ENCODE peak calls at places on chromosome 17, in eight cellular contexts. L is stimulated activated CD4-positive, alpha-beta T cell treated with anti-CD3 and anti-CD28 coated beads, Interleukin-1b, Interleukin-23, amount 100 ng/mL, for 48 hours; K is choroid plexus epithelial cell; H is NCI-H1105 treated with DMSO at 0.1 percent for 48 hours; N is keratinocyte; W is AG04449; P is hepatocyte; A is activated gamma-delta T cell treated with anti-CD3 and anti-CD28 coated beads, Interleukin-2, amount 50 U/mL, for 16 hours. S is an unnamed sample.

GRCh38 chr17:66393038-66393437 is 90.6 kb downstream of the PRKCA start:
- DNase-seq in L (no peak), K (no peak), H (no peak), N (no peak), W (no peak), P (no peak), A (no peak), S (no peak)

GRCh38 chr17:80605326-80606066 is 60.9 kb downstream of the RPTOR start:
- DNase-seq in L (peak; percentile 92), K (no peak), H (no peak), N (peak; percentile 60), W (no peak), P (peak; percentile 60), A (no peak), S (peak; percentile 75)

GRCh38 chr17:66900126-66901010 is 64.1 kb upstream of the CACNG4 start:
- DNase-seq in L (no peak), K (peak; percentile 41), H (peak; percentile 26), N (no peak), W (no peak), P (no peak), A (no peak), S (peak; percentile 19)

GRCh38 chr17:43552229-43552837 is 6.2 kb upstream of the ETV4 start:
- DNase-seq in L (no peak), K (no peak), H (no peak), N (no peak), W (no peak), P (no peak), A (no peak), S (no peak)

GRCh38 chr17:72884066-72884465 is 208.4 kb downstream of the SLC39A11 start:
- DNase-seq in L (no peak), K (no peak), H (no peak), N (no peak), W (no peak), P (no peak), A (no peak), S (no peak)

GRCh38 chr17:39755550-39756375 is 18.0 kb downstream of the GRB7 start:
- DNase-seq in L (peak; percentile 54), K (peak; percentile 35), H (no peak), N (no peak), W (no peak), P (no peak), A (peak; percentile 56), S (peak; percentile 96)

GRCh38 chr17:66514227-66514806 is 211.9 kb downstream of the PRKCA start:
- DNase-seq in L (peak; percentile 65), K (no peak), H (no peak), N (no peak), W (no peak), P (no peak), A (no peak), S (no peak)

GRCh38 chr17:29393451-29393850 is 3.3 kb downstream of the TAOK1 start:
- DNase-seq in L (no peak), K (peak; percentile 64), H (no peak), N (no peak), W (no peak), P (no peak), A (no peak), S (no peak)

GRCh38 chr17:79009397-79010303 is at the start of gene CANT1:
- DNase-seq in L (peak; percentile 80), K (peak; percentile 87), H (peak; percentile 75), N (no peak), W (peak; percentile 7), P (peak; percentile 93), A (peak; percentile 69), S (peak; percentile 91)

GRCh38 chr17:42266918-42267766 is 9.0 kb downstream of the STAT5B start:
- DNase-seq in L (peak; percentile 47), K (peak; percentile 96), H (no peak), N (no peak), W (peak; percentile 46), P (peak; percentile 54), A (no peak), S (no peak)

GRCh38 chr17:40443196-40443987 is at the start of gene IGFBP4:
- DNase-seq in L (peak; percentile 60), K (peak; percentile 84), H (peak; percentile 50), N (no peak), W (no peak), P (peak; percentile 90), A (peak; percentile 48), S (no peak)

GRCh38 chr17:18919963-18920362 is 32.0 kb upstream of the SLC5A10 start:
- DNase-seq in L (no peak), K (no peak), H (no peak), N (no peak), W (no peak), P (peak; percentile 40), A (no peak), S (peak; percentile 7)

GRCh38 chr17:77445908-77446535 is 305.3 kb downstream of the SEC14L1 start:
- DNase-seq in L (peak; percentile 66), K (peak; percentile 71), H (no peak), N (no peak), W (no peak), P (peak; percentile 78), A (no peak), S (peak; percentile 87)

GRCh38 chr17:63476857-63477470 is at the start of gene ACE:
- DNase-seq in L (peak; percentile 21), K (peak; percentile 33), H (peak; percentile 71), N (no peak), W (no peak), P (peak; percentile 86), A (no peak), S (peak; percentile 71)

GRCh38 chr17:71085238-71086033 is 916.1 kb downstream of the KCNJ2 start:
- DNase-seq in L (no peak), K (no peak), H (peak; percentile 27), N (no peak), W (no peak), P (peak; percentile 20), A (no peak), S (peak; percentile 58)

GRCh38 chr17:74833501-74834361 is 26.0 kb downstream of the GRIN2C start:
- DNase-seq in L (no peak), K (peak; percentile 15), H (no peak), N (no peak), W (peak; percentile 9), P (no peak), A (no peak), S (peak; percentile 69)

GRCh38 chr17:42347198-42347597 is 41.0 kb downstream of the STAT3 start:
- DNase-seq in L (no peak), K (peak; percentile 80), H (no peak), N (no peak), W (no peak), P (no peak), A (no peak), S (no peak)

GRCh38 chr17:74128456-74128855 is 75.0 kb upstream of the RPL38 start:
- DNase-seq in L (no peak), K (no peak), H (no peak), N (no peak), W (no peak), P (no peak), A (no peak), S (no peak)

GRCh38 chr17:4953461-4953961 is 2.6 kb downstream of the ENO3 start:
- DNase-seq in L (no peak), K (peak; percentile 62), H (no peak), N (no peak), W (no peak), P (no peak), A (no peak), S (no peak)

GRCh38 chr17:75087558-75088453 is at the start of gene SLC16A5:
- DNase-seq in L (peak; percentile 23), K (peak; percentile 78), H (no peak), N (peak; percentile 41), W (no peak), P (peak; percentile 94), A (no peak), S (no peak)

GRCh38 chr17:66438101-66438500 is 135.7 kb downstream of the PRKCA start:
- DNase-seq in L (no peak), K (no peak), H (no peak), N (no peak), W (no peak), P (no peak), A (no peak), S (no peak)

GRCh38 chr17:10316986-10317834 is 55.6 kb downstream of the MYH13 start:
- DNase-seq in L (no peak), K (peak; percentile 28), H (no peak), N (no peak), W (no peak), P (peak; percentile 72), A (peak; percentile 2), S (peak; percentile 47)

GRCh38 chr17:17518019-17518418 is 21.8 kb upstream of the RASD1 start:
- DNase-seq in L (no peak), K (no peak), H (no peak), N (no peak), W (no peak), P (no peak), A (no peak), S (no peak)

GRCh38 chr17:63647936-63648335 is 25.7 kb downstream of the MAP3K3 start:
- DNase-seq in L (no peak), K (peak; percentile 33), H (no peak), N (no peak), W (no peak), P (no peak), A (no peak), S (no peak)

GRCh38 chr17:4090898-4091297 is 51.9 kb downstream of the ZZEF1 start:
- DNase-seq in L (no peak), K (no peak), H (no peak), N (no peak), W (no peak), P (no peak), A (no peak), S (no peak)

GRCh38 chr17:29115906-29116651 is 64.1 kb downstream of the MYO18A start:
- DNase-seq in L (peak; percentile 60), K (peak; percentile 63), H (peak; percentile 77), N (no peak), W (no peak), P (peak; percentile 52), A (no peak), S (peak; percentile 64)

GRCh38 chr17:73231363-73231762 is 30.3 kb downstream of the CPSF4L start:
- DNase-seq in L (no peak), K (peak; percentile 43), H (peak; percentile 34), N (no peak), W (no peak), P (peak; percentile 45), A (no peak), S (peak; percentile 28)

GRCh38 chr17:7405413-7405881 is 1.6 kb upstream of the TMEM256 start:
- DNase-seq in L (no peak), K (no peak), H (no peak), N (no peak), W (no peak), P (peak; percentile 40), A (no peak), S (no peak)

S was measured in NAMALWA.